ENCODE peak calls at places on chromosomes 1 and 21, in eight cellular contexts. G, X, A, L, O, H, R and C are unnamed samples.

GRCh38 chr1:201807958-201808632 is 20.9 kb upstream of the IPO9 start:
- DNase-seq in X (no peak), A (no peak), L (no peak), R (no peak), G (no peak), H (no peak), O (no peak), C (no peak)

GRCh38 chr1:116764906-116765862 is 11.0 kb downstream of the CD2 start:
- DNase-seq in O (no peak), R (no peak), G (no peak), H (no peak), A (no peak), X (no peak), L (no peak), C (no peak)

GRCh38 chr21:45543710-45544448 is 1.6 kb upstream of the SLC19A1 start:
- DNase-seq in L (no peak), H (no peak), A (peak; percentile 14), G (no peak), O (no peak), X (no peak), R (no peak), C (peak; percentile 24)

GRCh38 chr1:198913667-198914066 is 274.8 kb downstream of the PTPRC start:
- DNase-seq in H (no peak), L (no peak), X (no peak), G (no peak), R (no peak), A (no peak), O (no peak), C (no peak)

GRCh38 chr21:34022557-34023335 is 50.6 kb upstream of the MRPS6 start:
- DNase-seq in H (no peak), L (no peak), O (no peak), X (peak; percentile 25), A (no peak), G (no peak), R (no peak), C (no peak)

GRCh38 chr1:212313616-212314015 is 28.4 kb downstream of the PPP2R5A start:
- DNase-seq in R (no peak), X (no peak), A (no peak), O (no peak), L (no peak), G (no peak), H (no peak), C (no peak)

GRCh38 chr21:44425307-44425894 is 29.9 kb upstream of the LRRC3 start:
- DNase-seq in L (no peak), G (no peak), H (no peak), A (no peak), R (no peak), O (no peak), X (peak; percentile 70), C (peak; percentile 8)

GRCh38 chr1:92577251-92577895 is 90.6 kb upstream of the GFI1 start:
- DNase-seq in O (no peak), R (no peak), X (peak; percentile 18), H (no peak), G (no peak), A (no peak), L (no peak), C (no peak)

GRCh38 chr1:213269829-213270228 is 218.8 kb downstream of the RPS6KC1 start:
- DNase-seq in H (no peak), A (no peak), G (no peak), O (no peak), X (no peak), R (no peak), L (no peak), C (no peak)

GRCh38 chr1:93600663-93601062 is 81.0 kb downstream of the BCAR3 start:
- DNase-seq in O (no peak), H (no peak), G (no peak), A (no peak), L (peak; percentile 42), X (no peak), R (no peak), C (no peak)

GRCh38 chr1:192489046-192489445 is 86.5 kb upstream of the RGS1 start:
- DNase-seq in H (no peak), X (no peak), G (no peak), A (no peak), L (no peak), O (no peak), R (no peak), C (no peak)

GRCh38 chr1:27488523-27489138 is 1.3 kb downstream of the WASF2 start:
- DNase-seq in A (peak; percentile 5), L (no peak), R (no peak), G (no peak), X (peak; percentile 25), O (no peak), H (no peak), C (no peak)

GRCh38 chr1:27496604-27497155 is 6.7 kb upstream of the WASF2 start:
- DNase-seq in A (peak; percentile 72), G (no peak), L (no peak), O (no peak), R (no peak), H (no peak), X (peak; percentile 33), C (no peak)

GRCh38 chr1:27487927-27488522 is 1.9 kb downstream of the WASF2 start:
- DNase-seq in O (no peak), A (no peak), L (no peak), H (no peak), R (no peak), G (no peak), X (peak; percentile 45), C (no peak)

GRCh38 chr1:27489973-27490741 is at the start of gene WASF2:
- DNase-seq in A (peak; percentile 97), X (peak; percentile 98), H (peak; percentile 87), O (peak; percentile 93), L (peak; percentile 97), R (peak; percentile 91), G (peak; percentile 98), C (peak; percentile 97)

DNA sequence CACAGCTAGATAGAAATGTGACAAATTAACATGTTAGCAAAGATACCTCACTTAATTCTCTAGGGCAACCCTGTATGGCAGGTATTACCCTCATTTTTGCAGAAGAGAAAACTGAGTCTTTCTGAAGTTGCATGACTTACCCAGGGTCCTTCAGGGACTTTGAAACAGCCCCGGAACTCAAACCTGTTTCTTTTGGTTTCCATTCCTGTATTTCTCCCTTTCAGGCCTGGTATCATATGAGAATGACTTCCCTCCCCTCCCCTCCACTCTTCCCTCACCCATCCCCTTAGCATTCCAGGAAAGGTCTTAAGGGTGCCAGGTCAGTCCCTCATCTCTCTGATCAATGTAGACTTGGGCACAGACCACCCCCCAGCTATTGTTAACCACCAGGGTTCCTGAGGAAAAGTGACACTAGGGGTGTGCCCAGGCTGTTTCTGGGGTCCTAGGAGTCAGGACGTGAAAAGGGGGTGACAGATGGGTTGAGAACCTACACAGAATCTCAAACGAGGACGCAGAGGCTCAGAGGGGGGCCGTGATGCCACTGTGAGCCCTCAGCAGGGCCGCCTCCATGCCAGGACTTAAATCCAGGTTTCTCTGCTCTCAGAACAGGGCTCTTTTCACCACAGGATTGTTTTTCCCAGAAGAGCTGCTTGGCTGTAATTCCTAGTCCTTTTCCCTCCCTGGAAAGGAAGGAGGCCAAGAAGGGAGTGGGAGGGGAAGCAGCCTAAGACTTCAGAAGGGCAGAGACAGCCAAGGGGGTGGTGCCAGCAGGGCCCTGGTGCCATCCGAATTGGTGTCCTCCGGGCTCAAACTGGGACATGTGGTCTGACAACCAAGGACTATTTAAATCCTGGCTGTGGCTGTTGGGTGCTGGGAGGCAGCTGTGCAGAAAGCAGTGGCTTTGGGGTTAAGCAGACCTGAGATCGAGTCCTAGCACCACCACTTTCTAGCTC is 2.1 kb upstream of the WASF2 start:
- DNase-seq in H (no peak), R (no peak), A (peak; percentile 62), X (no peak), G (peak; percentile 32), L (no peak), O (no peak), C (no peak)
- H3K36me3 ChIP-seq in H (no peaks in the 10 kb centered on the region), R (peaks cover 4% of the 10 kb centered on the region), A (no peaks in the 10 kb centered on the region), X (no peaks in the 10 kb centered on the region), G (no peaks in the 10 kb centered on the region), L (no peaks in the 10 kb centered on the region), O (no peaks in the 10 kb centered on the region), C (peaks cover 5% of the 10 kb centered on the region)

GRCh38 chr1:246775531-246776385 is 51.5 kb downstream of the SCCPDH start:
- DNase-seq in G (no peak), A (no peak), L (no peak), O (no peak), R (no peak), X (no peak), H (no peak), C (no peak)
- TF ChIP-seq CTCF in G (no peak), A (no peak), L (no peak), O (no peak), R (no peak), X (no peak), H (no peak), C (no peak)

DNA sequence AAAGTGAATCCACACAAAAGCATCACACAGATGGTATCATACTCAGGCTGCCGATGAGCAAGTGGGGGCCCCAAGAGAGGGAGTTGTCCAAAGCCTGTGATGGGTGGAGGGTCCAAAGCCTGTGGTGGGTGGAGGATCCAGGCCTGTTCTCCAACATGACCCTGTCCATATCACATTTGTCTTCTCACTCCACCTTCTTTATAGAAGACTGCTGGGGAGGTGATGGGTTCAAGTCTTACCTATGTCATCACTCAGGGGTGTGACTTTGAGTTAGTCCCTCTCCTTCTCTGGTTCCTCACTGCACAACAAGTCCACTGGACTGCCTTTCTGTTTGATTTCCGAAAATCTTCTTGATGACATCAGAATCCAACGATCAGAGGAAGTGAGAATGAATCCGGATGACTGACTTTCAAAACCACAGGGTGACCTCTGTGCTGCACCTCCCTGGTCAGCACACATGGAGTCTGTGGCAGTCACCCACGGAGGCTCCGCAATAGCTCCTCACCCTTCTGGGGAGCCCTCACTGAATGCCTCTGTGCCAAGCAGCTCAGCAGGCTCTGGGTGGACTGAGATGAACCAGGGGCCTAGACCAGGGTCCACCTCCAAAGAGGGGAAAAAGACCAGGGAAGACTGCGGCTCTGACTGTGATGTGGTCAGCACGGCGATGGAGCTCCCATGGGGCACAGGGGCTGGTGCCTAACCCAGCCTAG is 166.8 kb downstream of the HIVEP3 start:
- DNase-seq in O (no peak), G (peak; percentile 40), R (no peak), A (no peak), X (peak; percentile 34), L (no peak), H (no peak), C (no peak)
- H3K9me3 ChIP-seq in O (no peaks in the 10 kb centered on the region), G (no peaks in the 10 kb centered on the region), R (no peaks in the 10 kb centered on the region), A (no peaks in the 10 kb centered on the region), X (no peaks in the 10 kb centered on the region), L (no peaks in the 10 kb centered on the region), H (no peaks in the 10 kb centered on the region), C (no peaks in the 10 kb centered on the region)

GRCh38 chr1:119946724-119947123 is 50.4 kb upstream of the ADAM30 start:
- DNase-seq in A (no peak), L (no peak), G (no peak), O (no peak), X (no peak), H (no peak), R (no peak), C (no peak)

GRCh38 chr1:119952496-119952895 is 56.2 kb upstream of the ADAM30 start:
- DNase-seq in A (no peak), R (no peak), H (no peak), X (no peak), G (no peak), O (no peak), L (no peak), C (no peak)

GRCh38 chr1:119953266-119953998 is 57.1 kb upstream of the ADAM30 start:
- DNase-seq in O (no peak), G (no peak), H (no peak), A (no peak), L (no peak), X (no peak), R (no peak), C (no peak)

GRCh38 chr1:119947468-119947867 is 51.2 kb upstream of the ADAM30 start:
- DNase-seq in X (peak; percentile 94), R (peak; percentile 15), L (no peak), A (no peak), G (no peak), H (no peak), O (no peak), C (no peak)

GRCh38 chr1:119948342-119949214 is 52.3 kb upstream of the ADAM30 start:
- DNase-seq in H (peak; percentile 22), G (peak; percentile 50), O (peak; percentile 51), X (peak; percentile 82), R (peak; percentile 61), A (peak; percentile 81), L (peak; percentile 76), C (peak; percentile 85)
- H3K36me3 ChIP-seq in H (peaks cover 49% of the 10 kb centered on the region), G (no peaks in the 10 kb centered on the region), O (no peaks in the 10 kb centered on the region), X (peaks cover 27% of the 10 kb centered on the region), R (peaks cover 9% of the 10 kb centered on the region), A (no peaks in the 10 kb centered on the region), L (peaks cover 11% of the 10 kb centered on the region), C (peaks cover 5% of the 10 kb centered on the region)